ENCODE peak calls at places on chromosomes 6 and 20, in seven cellular contexts. One of them, this sample, is unnamed. For H3K4me1, the result is how much of the 10 kb centered on the place peaks cover.

GRCh38 chr20:36179170-36179945 is 24.8 kb downstream of the EPB41L1 start:
- DNase-seq in uterus: no peak
- DNase-seq in endothelial cell of umbilical vein: no peak
- DNase-seq in stomach: no peak
- DNase-seq in PC-3: no peak
- DNase-seq in left ventricle myocardium inferior: no peak
- DNase-seq in H9: no peak
- DNase-seq in this sample: no peak

GRCh38 chr6:69816569-69816968 is 19.8 kb upstream of the LMBRD1 start:
- DNase-seq in uterus: no peak
- DNase-seq in endothelial cell of umbilical vein: no peak
- DNase-seq in stomach: no peak
- DNase-seq in PC-3: no peak
- DNase-seq in left ventricle myocardium inferior: no peak
- DNase-seq in H9: no peak
- DNase-seq in this sample: no peak

GRCh38 chr6:72820906-72821305 is 199.0 kb downstream of the KCNQ5 start:
- DNase-seq in uterus: no peak
- DNase-seq in endothelial cell of umbilical vein: no peak
- DNase-seq in stomach: no peak
- DNase-seq in PC-3: no peak
- DNase-seq in left ventricle myocardium inferior: no peak
- DNase-seq in H9: no peak
- DNase-seq in this sample: no peak

GRCh38 chr6:81565071-81565470 is 187.4 kb downstream of the TENT5A start:
- DNase-seq in uterus: no peak
- DNase-seq in endothelial cell of umbilical vein: no peak
- DNase-seq in stomach: no peak
- DNase-seq in PC-3: peak
- DNase-seq in left ventricle myocardium inferior: no peak
- DNase-seq in H9: no peak
- DNase-seq in this sample: no peak

GRCh38 chr6:106974337-106974998 is at the start of gene CD24:
- DNase-seq in uterus: no peak
- DNase-seq in endothelial cell of umbilical vein: no peak
- DNase-seq in stomach: peak
- DNase-seq in PC-3: peak
- DNase-seq in left ventricle myocardium inferior: no peak
- DNase-seq in H9: peak
- DNase-seq in this sample: no peak

GRCh38 chr20:33732166-33732970 is 572 bp downstream of the ZNF341 start:
- DNase-seq in uterus: no peak
- DNase-seq in endothelial cell of umbilical vein: peak
- DNase-seq in stomach: peak
- DNase-seq in PC-3: peak
- DNase-seq in left ventricle myocardium inferior: peak
- DNase-seq in H9: peak
- DNase-seq in this sample: peak

GRCh38 chr6:35725721-35726438 is 11.0 kb upstream of the ARMC12 start:
- DNase-seq in uterus: peak
- DNase-seq in endothelial cell of umbilical vein: no peak
- DNase-seq in stomach: peak
- DNase-seq in PC-3: no peak
- DNase-seq in left ventricle myocardium inferior: peak
- DNase-seq in H9: no peak
- DNase-seq in this sample: peak

GRCh38 chr20:37346526-37347346 is 796 bp downstream of the SRC start:
- DNase-seq in uterus: peak
- DNase-seq in endothelial cell of umbilical vein: no peak
- DNase-seq in stomach: no peak
- DNase-seq in PC-3: no peak
- DNase-seq in left ventricle myocardium inferior: no peak
- DNase-seq in H9: peak
- DNase-seq in this sample: peak

GRCh38 chr6:96059586-96059985 is 43.8 kb downstream of the FUT9 start:
- DNase-seq in uterus: no peak
- DNase-seq in endothelial cell of umbilical vein: no peak
- DNase-seq in stomach: no peak
- DNase-seq in PC-3: no peak
- DNase-seq in left ventricle myocardium inferior: no peak
- DNase-seq in H9: no peak
- DNase-seq in this sample: no peak

GRCh38 chr6:17045581-17046322 is 56.1 kb upstream of the STMND1 start:
- DNase-seq in uterus: no peak
- DNase-seq in endothelial cell of umbilical vein: peak
- DNase-seq in stomach: no peak
- DNase-seq in PC-3: peak
- DNase-seq in left ventricle myocardium inferior: no peak
- DNase-seq in H9: no peak
- DNase-seq in this sample: peak

GRCh38 chr6:161132384-161132783 is 140.8 kb downstream of the MAP3K4 start:
- DNase-seq in uterus: no peak
- DNase-seq in endothelial cell of umbilical vein: no peak
- DNase-seq in stomach: no peak
- DNase-seq in PC-3: no peak
- DNase-seq in left ventricle myocardium inferior: no peak
- DNase-seq in H9: no peak
- DNase-seq in this sample: no peak

GRCh38 chr20:38728911-38729642 is 4.8 kb downstream of the SLC32A1 start:
- DNase-seq in uterus: no peak
- DNase-seq in endothelial cell of umbilical vein: no peak
- DNase-seq in stomach: no peak
- DNase-seq in PC-3: no peak
- DNase-seq in left ventricle myocardium inferior: no peak
- DNase-seq in H9: peak
- DNase-seq in this sample: no peak

GRCh38 chr20:37358366-37359150 is 12.6 kb downstream of the SRC start:
- DNase-seq in uterus: no peak
- DNase-seq in endothelial cell of umbilical vein: no peak
- DNase-seq in stomach: peak
- DNase-seq in PC-3: peak
- DNase-seq in left ventricle myocardium inferior: no peak
- DNase-seq in H9: no peak
- DNase-seq in this sample: no peak

GRCh38 chr6:125868996-125869395 is 78.2 kb downstream of the NCOA7 start:
- DNase-seq in uterus: peak
- DNase-seq in endothelial cell of umbilical vein: no peak
- DNase-seq in stomach: no peak
- DNase-seq in PC-3: no peak
- DNase-seq in left ventricle myocardium inferior: peak
- DNase-seq in H9: no peak
- DNase-seq in this sample: no peak

GRCh38 chr6:125871365-125871764 is 80.6 kb downstream of the NCOA7 start:
- DNase-seq in uterus: no peak
- DNase-seq in endothelial cell of umbilical vein: no peak
- DNase-seq in stomach: no peak
- DNase-seq in PC-3: peak
- DNase-seq in left ventricle myocardium inferior: no peak
- DNase-seq in H9: no peak
- DNase-seq in this sample: peak

GRCh38 chr6:125868252-125868651 is 77.5 kb downstream of the NCOA7 start:
- DNase-seq in uterus: no peak
- DNase-seq in endothelial cell of umbilical vein: no peak
- DNase-seq in stomach: no peak
- DNase-seq in PC-3: peak
- DNase-seq in left ventricle myocardium inferior: no peak
- DNase-seq in H9: no peak
- DNase-seq in this sample: no peak

GRCh38 chr6:125869427-125869826 is 78.7 kb downstream of the NCOA7 start:
- DNase-seq in uterus: no peak
- DNase-seq in endothelial cell of umbilical vein: no peak
- DNase-seq in stomach: no peak
- DNase-seq in PC-3: no peak
- DNase-seq in left ventricle myocardium inferior: peak
- DNase-seq in H9: no peak
- DNase-seq in this sample: no peak

DNA sequence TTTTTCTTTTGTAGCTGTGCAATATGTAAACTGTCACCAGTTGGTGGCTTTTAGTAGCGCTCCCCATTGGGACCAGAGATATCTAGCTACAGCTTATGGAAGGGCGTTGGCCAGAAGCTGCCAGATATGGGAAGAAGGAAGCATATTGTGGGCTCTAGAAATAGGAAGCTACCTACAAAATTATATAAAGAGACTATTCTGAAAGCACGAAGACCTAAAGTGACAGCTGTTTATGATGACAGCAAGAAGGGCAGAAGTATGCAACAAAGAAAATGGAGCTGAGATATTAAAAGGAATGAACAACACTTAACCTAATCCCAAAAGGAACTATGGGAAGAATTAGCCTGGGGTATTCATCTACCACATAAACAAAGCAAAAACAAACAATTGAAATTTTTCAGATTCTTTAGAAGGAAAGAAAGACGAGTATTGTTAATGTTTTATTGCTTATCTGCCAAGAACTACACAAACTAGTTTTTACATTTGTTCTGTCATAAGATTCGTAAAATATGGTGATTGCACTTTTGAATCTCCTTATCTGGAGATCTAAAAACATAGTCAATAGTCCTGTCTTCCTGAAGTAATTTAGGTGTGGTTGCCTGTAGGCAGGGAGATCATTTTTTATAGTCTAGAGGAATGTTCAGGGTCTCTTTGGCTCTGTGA is 81.6 kb downstream of the NCOA7 start:
- DNase-seq in uterus: no peak
- DNase-seq in endothelial cell of umbilical vein: no peak
- DNase-seq in stomach: no peak
- DNase-seq in PC-3: peak
- DNase-seq in left ventricle myocardium inferior: no peak
- DNase-seq in H9: no peak
- DNase-seq in this sample: peak
- H3K4me1 ChIP-seq in uterus: under half
- H3K4me1 ChIP-seq in endothelial cell of umbilical vein: under half
- H3K4me1 ChIP-seq in stomach: under half
- H3K4me1 ChIP-seq in PC-3: under half
- H3K4me1 ChIP-seq in left ventricle myocardium inferior: under half
- H3K4me1 ChIP-seq in H9: under half
- H3K4me1 ChIP-seq in this sample: under half

DNA sequence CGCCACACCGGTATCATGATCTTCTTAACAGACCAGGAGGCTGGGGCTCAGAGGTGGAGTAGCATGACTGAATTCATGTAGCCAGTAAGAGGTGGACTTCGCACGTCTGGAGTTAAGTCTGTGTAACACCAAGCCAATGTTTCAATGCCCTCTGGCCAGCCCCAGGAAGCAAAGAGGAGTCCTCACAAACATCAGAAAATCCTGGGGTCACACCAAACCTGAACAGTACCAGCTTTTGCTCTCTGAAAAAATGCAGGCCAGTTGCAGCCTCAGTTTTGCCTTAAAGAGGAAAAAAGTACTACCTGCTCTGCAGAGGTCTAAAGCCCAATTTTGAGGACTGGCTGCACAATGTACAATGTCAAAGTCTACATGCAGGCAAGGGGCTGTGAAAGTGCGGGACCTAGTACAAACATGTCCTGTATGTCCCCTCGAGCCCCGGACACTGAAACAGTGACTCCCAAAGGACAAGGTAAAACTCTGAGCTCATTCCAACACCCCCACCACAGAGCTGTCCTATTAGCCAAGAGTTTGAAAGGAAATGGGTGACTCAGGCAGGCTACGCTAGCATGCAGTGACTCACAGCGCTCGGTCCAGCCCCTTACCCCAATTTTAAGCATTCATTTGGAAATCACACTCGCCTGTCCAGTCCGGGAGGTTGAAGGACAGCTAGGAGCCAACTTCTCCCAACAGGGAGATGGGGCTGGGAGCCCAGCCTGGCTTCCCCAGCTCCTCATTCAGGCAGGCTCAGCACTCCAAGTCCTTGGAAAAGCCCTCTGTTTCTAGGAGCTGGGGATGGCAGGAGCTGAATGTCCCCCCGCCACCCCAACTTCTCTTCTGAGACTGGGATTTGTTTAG is 4.1 kb downstream of the SDC4 start:
- DNase-seq in uterus: peak
- DNase-seq in endothelial cell of umbilical vein: peak
- DNase-seq in stomach: peak
- DNase-seq in PC-3: peak
- DNase-seq in left ventricle myocardium inferior: no peak
- DNase-seq in H9: peak
- DNase-seq in this sample: peak
- H3K4me1 ChIP-seq in uterus: under half
- H3K4me1 ChIP-seq in endothelial cell of umbilical vein: half or more
- H3K4me1 ChIP-seq in stomach: half or more
- H3K4me1 ChIP-seq in PC-3: half or more
- H3K4me1 ChIP-seq in left ventricle myocardium inferior: half or more
- H3K4me1 ChIP-seq in H9: under half
- H3K4me1 ChIP-seq in this sample: half or more

GRCh38 chr6:119226089-119226488 is 123.5 kb downstream of the MAN1A1 start:
- DNase-seq in uterus: no peak
- DNase-seq in endothelial cell of umbilical vein: no peak
- DNase-seq in stomach: no peak
- DNase-seq in PC-3: no peak
- DNase-seq in left ventricle myocardium inferior: no peak
- DNase-seq in H9: no peak
- DNase-seq in this sample: no peak
- H3K4me1 ChIP-seq in uterus: under half
- H3K4me1 ChIP-seq in endothelial cell of umbilical vein: under half
- H3K4me1 ChIP-seq in stomach: under half
- H3K4me1 ChIP-seq in PC-3: under half
- H3K4me1 ChIP-seq in left ventricle myocardium inferior: under half
- H3K4me1 ChIP-seq in H9: under half
- H3K4me1 ChIP-seq in this sample: under half

GRCh38 chr20:61554617-61555016 is 302.6 kb downstream of the CDH4 start:
- DNase-seq in uterus: no peak
- DNase-seq in endothelial cell of umbilical vein: peak
- DNase-seq in stomach: no peak
- DNase-seq in PC-3: no peak
- DNase-seq in left ventricle myocardium inferior: no peak
- DNase-seq in H9: no peak
- DNase-seq in this sample: no peak
- H3K4me1 ChIP-seq in uterus: under half
- H3K4me1 ChIP-seq in endothelial cell of umbilical vein: under half
- H3K4me1 ChIP-seq in stomach: under half
- H3K4me1 ChIP-seq in PC-3: under half
- H3K4me1 ChIP-seq in left ventricle myocardium inferior: under half
- H3K4me1 ChIP-seq in H9: under half
- H3K4me1 ChIP-seq in this sample: under half

GRCh38 chr6:53530780-53531386 is 14.0 kb downstream of the GCLC start:
- DNase-seq in uterus: no peak
- DNase-seq in endothelial cell of umbilical vein: no peak
- DNase-seq in stomach: no peak
- DNase-seq in PC-3: no peak
- DNase-seq in left ventricle myocardium inferior: no peak
- DNase-seq in H9: no peak
- DNase-seq in this sample: no peak
- H3K4me1 ChIP-seq in uterus: under half
- H3K4me1 ChIP-seq in endothelial cell of umbilical vein: under half
- H3K4me1 ChIP-seq in stomach: under half
- H3K4me1 ChIP-seq in PC-3: under half
- H3K4me1 ChIP-seq in left ventricle myocardium inferior: half or more
- H3K4me1 ChIP-seq in H9: under half
- H3K4me1 ChIP-seq in this sample: under half